ENCODE peak calls at places on chromosomes 7 and 10, in ten cellular contexts. H, J, Y, K, W, E, Z, G, A and R are unnamed samples. For H3K4me1, the result is how much of the 10 kb centered on the place peaks cover.

GRCh38 chr10:22335204-22335956 is 9.9 kb upstream of the SPAG6 start:
- DNase-seq in H (peak), A (peak), J (no peak), Z (peak), Y (peak), W (peak), G (peak), K (peak), E (peak), R (peak)

GRCh38 chr7:97187067-97187466 is 69.6 kb downstream of the SDHAF3 start:
- DNase-seq in E (no peak), G (no peak), W (peak), A (no peak), H (no peak), K (peak), Z (peak), Y (no peak), J (no peak), R (no peak)

GRCh38 chr7:33824911-33825459 is 80.4 kb upstream of the BMPER start:
- DNase-seq in H (no peak), A (no peak), W (no peak), K (no peak), E (no peak), Y (no peak), J (no peak), G (no peak), Z (no peak), R (no peak)

GRCh38 chr10:17075510-17075909 is 54.1 kb downstream of the CUBN start:
- DNase-seq in G (no peak), A (no peak), Y (no peak), Z (peak), K (peak), H (no peak), W (no peak), E (no peak), J (no peak), R (no peak)

GRCh38 chr10:21813944-21814343 is 189.6 kb downstream of the DNAJC1 start:
- DNase-seq in J (no peak), G (no peak), E (no peak), A (no peak), W (no peak), Z (no peak), K (no peak), H (no peak), Y (no peak), R (no peak)

GRCh38 chr10:125048101-125048864 is 106.4 kb downstream of the ZRANB1 start:
- DNase-seq in K (peak), Z (peak), A (peak), G (peak), Y (peak), J (no peak), W (peak), H (peak), E (peak), R (peak)

GRCh38 chr10:17175551-17175950 is 25.9 kb downstream of the TRDMT1 start:
- DNase-seq in W (no peak), J (no peak), Y (no peak), A (no peak), K (no peak), E (no peak), H (no peak), G (no peak), Z (peak), R (no peak)

GRCh38 chr10:122894261-122894944 is 15.0 kb upstream of the FAM24B start:
- DNase-seq in E (no peak), W (no peak), Y (no peak), J (no peak), Z (no peak), A (no peak), H (no peak), G (no peak), K (no peak), R (no peak)

GRCh38 chr10:77226871-77227557 is 410.6 kb downstream of the KCNMA1 start:
- DNase-seq in H (no peak), Z (peak), Y (no peak), E (no peak), A (no peak), K (peak), G (no peak), J (no peak), W (no peak), R (no peak)

GRCh38 chr10:26555719-26556368 is 117.7 kb downstream of the APBB1IP start:
- DNase-seq in Y (peak), A (peak), H (peak), Z (peak), G (peak), J (no peak), W (peak), E (no peak), K (peak), R (peak)

GRCh38 chr10:53402594-53402993 is 630.0 kb upstream of the MBL2 start:
- DNase-seq in W (no peak), Y (no peak), J (no peak), E (no peak), K (no peak), G (no peak), H (no peak), A (no peak), Z (no peak), R (no peak)

GRCh38 chr10:86047588-86047987 is 319.0 kb downstream of the GRID1 start:
- DNase-seq in E (no peak), G (no peak), A (no peak), J (no peak), W (no peak), K (no peak), Z (no peak), Y (no peak), H (no peak), R (no peak)

GRCh38 chr10:107031981-107032699 is 132.4 kb downstream of the SORCS1 start:
- DNase-seq in G (no peak), E (no peak), Z (no peak), A (no peak), J (no peak), K (no peak), W (no peak), H (no peak), Y (no peak), R (no peak)

GRCh38 chr7:149727053-149727452 is 46.3 kb downstream of the ZNF467 start:
- DNase-seq in J (no peak), A (no peak), G (no peak), Y (peak), Z (no peak), E (no peak), W (no peak), H (peak), K (no peak), R (peak)

GRCh38 chr7:151809156-151809863 is 67.6 kb downstream of the PRKAG2 start:
- DNase-seq in Z (no peak), J (no peak), H (peak), Y (no peak), W (no peak), G (no peak), A (no peak), E (no peak), K (no peak), R (no peak)

GRCh38 chr7:143419880-143420279 is 11.2 kb upstream of the EPHA1 start:
- DNase-seq in G (peak), Y (no peak), J (no peak), E (no peak), W (no peak), Z (no peak), H (no peak), K (peak), A (no peak), R (no peak)

GRCh38 chr7:77802557-77803410 is 4.2 kb downstream of the PHTF2 start:
- DNase-seq in Z (no peak), K (no peak), E (no peak), Y (no peak), H (no peak), A (no peak), W (no peak), J (no peak), G (no peak), R (no peak)

GRCh38 chr7:128867842-128868623 is 5.4 kb downstream of the ATP6V1F start:
- DNase-seq in G (peak), W (no peak), Z (no peak), A (no peak), J (no peak), K (no peak), E (no peak), Y (no peak), H (no peak), R (no peak)

GRCh38 chr10:110501142-110501937 is 3.6 kb downstream of the DUSP5 start:
- DNase-seq in E (peak), H (peak), G (peak), W (peak), K (peak), Z (peak), A (peak), J (peak), Y (peak), R (peak)

GRCh38 chr10:51341216-51341615 is 266.9 kb downstream of the PRKG1 start:
- DNase-seq in K (peak), E (no peak), Y (no peak), J (no peak), G (peak), A (no peak), H (no peak), W (no peak), Z (peak), R (no peak)

GRCh38 chr10:60842694-60843093 is 64.4 kb downstream of the CDK1 start:
- DNase-seq in Z (no peak), W (no peak), H (no peak), G (no peak), E (no peak), Y (no peak), K (no peak), J (no peak), A (no peak), R (no peak)

GRCh38 chr10:116838143-116838725 is 11.1 kb upstream of the ENO4 start:
- DNase-seq in Z (no peak), Y (no peak), H (no peak), G (no peak), W (no peak), J (no peak), E (no peak), A (no peak), K (no peak), R (no peak)

GRCh38 chr10:116836087-116836486 is 13.2 kb upstream of the ENO4 start:
- DNase-seq in A (no peak), W (no peak), Y (no peak), J (no peak), Z (no peak), H (no peak), G (no peak), E (no peak), K (no peak), R (no peak)

GRCh38 chr10:116833986-116834760 is 15.1 kb upstream of the ENO4 start:
- DNase-seq in Z (no peak), W (no peak), A (no peak), Y (no peak), E (no peak), J (no peak), G (no peak), H (no peak), K (no peak), R (no peak)

GRCh38 chr10:116835658-116836057 is 13.6 kb upstream of the ENO4 start:
- DNase-seq in Z (no peak), Y (no peak), A (no peak), E (no peak), W (no peak), K (no peak), H (no peak), J (no peak), G (no peak), R (no peak)

GRCh38 chr10:116836902-116837513 is 12.3 kb upstream of the ENO4 start:
- DNase-seq in K (no peak), W (no peak), Z (no peak), Y (no peak), H (no peak), E (no peak), A (no peak), J (no peak), G (no peak), R (no peak)
- H3K4me1 ChIP-seq in K (under half), W (under half), Z (under half), Y (under half), H (under half), E (under half), A (under half), J (under half), G (under half), R (under half)

GRCh38 chr7:100568176-100568935 is 5.3 kb downstream of the SAP25 start:
- DNase-seq in Y (peak), A (no peak), K (no peak), Z (no peak), G (peak), J (no peak), E (no peak), H (no peak), W (peak), R (no peak)

GRCh38 chr7:100566018-100566531 is 7.6 kb downstream of the SAP25 start:
- DNase-seq in J (no peak), Z (no peak), Y (peak), K (no peak), W (no peak), E (no peak), H (no peak), G (no peak), A (no peak), R (no peak)

GRCh38 chr7:100568936-100569844 is 4.5 kb downstream of the SAP25 start:
- DNase-seq in Z (peak), J (no peak), H (peak), Y (peak), G (peak), K (no peak), W (peak), E (no peak), A (peak), R (peak)

GRCh38 chr7:100567045-100567730 is 6.5 kb downstream of the SAP25 start:
- DNase-seq in J (no peak), Y (peak), H (no peak), K (no peak), Z (peak), E (no peak), G (no peak), A (no peak), W (peak), R (peak)

GRCh38 chr7:100567751-100568175 is 5.9 kb downstream of the SAP25 start:
- DNase-seq in W (peak), H (no peak), Z (no peak), G (no peak), A (no peak), Y (no peak), E (no peak), J (no peak), K (no peak), R (no peak)
- H3K27ac ChIP-seq in W (peak), H (no peak), Z (no peak), G (no peak), A (no peak), Y (no peak), E (no peak), J (no peak), K (no peak), R (no peak)

GRCh38 chr10:44961931-44962750 is 2.5 kb downstream of the RASSF4 start:
- DNase-seq in Z (no peak), E (no peak), G (peak), Y (no peak), K (no peak), A (no peak), H (no peak), W (no peak), J (no peak), R (peak)
- H3K4me1 ChIP-seq in Z (under half), E (half or more), G (under half), Y (under half), K (under half), A (under half), H (half or more), W (half or more), J (half or more), R (under half)

GRCh38 chr10:74770400-74770799 is 56.0 kb upstream of the KAT6B start:
- DNase-seq in H (no peak), E (no peak), G (no peak), Y (no peak), A (no peak), W (no peak), J (no peak), Z (no peak), K (peak), R (no peak)
- H3K27ac ChIP-seq in H (no peak), E (no peak), G (no peak), Y (no peak), A (no peak), W (no peak), J (no peak), Z (no peak), K (no peak), R (no peak)

GRCh38 chr10:3779146-3779707 is 5.8 kb downstream of the KLF6 start:
- DNase-seq in A (peak), J (no peak), W (no peak), E (no peak), Y (no peak), G (peak), H (no peak), K (no peak), Z (peak), R (no peak)

GRCh38 chr10:3780056-3780765 is 4.8 kb downstream of the KLF6 start:
- DNase-seq in W (no peak), K (peak), H (no peak), Y (peak), A (no peak), Z (peak), E (no peak), G (peak), J (no peak), R (no peak)

GRCh38 chr10:3778708-3779108 is 6.3 kb downstream of the KLF6 start:
- DNase-seq in A (no peak), J (no peak), H (no peak), G (peak), Y (no peak), W (no peak), K (no peak), Z (peak), E (no peak), R (no peak)

GRCh38 chr10:3776796-3777571 is 8.0 kb downstream of the KLF6 start:
- DNase-seq in J (no peak), Z (peak), G (peak), E (no peak), H (no peak), W (no peak), Y (peak), A (peak), K (peak), R (peak)

GRCh38 chr10:3777876-3778707 is 6.9 kb downstream of the KLF6 start:
- DNase-seq in A (no peak), H (no peak), J (no peak), E (no peak), Z (peak), K (no peak), Y (no peak), G (no peak), W (no peak), R (no peak)
- H3K4me1 ChIP-seq in A (under half), H (half or more), J (half or more), E (half or more), Z (half or more), K (half or more), Y (under half), G (under half), W (half or more), R (half or more)